ENCODE peak calls at places on chromosomes 5 and 9, in four cellular contexts. K is suprapubic skin, N is H1, F is HepG2. X is an unnamed sample.

GRCh38 chr5:138573949-138574670 is 1.1 kb downstream of the HSPA9 start:
- DNase-seq in N (no peak), F (no peak), K (no peak), X (no peak)

GRCh38 chr9:114225534-114226288 is 70.4 kb downstream of the COL27A1 start:
- DNase-seq in N (no peak), F (no peak), K (no peak), X (no peak)

GRCh38 chr9:135905380-135906282 is 1.7 kb downstream of the CAMSAP1 start:
- DNase-seq in K (no peak), N (no peak), F (no peak), X (peak)

GRCh38 chr9:126218726-126219125 is 107.9 kb upstream of the MVB12B start:
- DNase-seq in N (no peak), K (no peak), F (no peak), X (no peak)

GRCh38 chr5:129766798-129767197 is 18.9 kb downstream of the MINAR2 start:
- DNase-seq in K (no peak), F (no peak), N (no peak), X (no peak)

GRCh38 chr9:134029248-134030226 is 4.3 kb downstream of the BRD3OS start:
- DNase-seq in F (no peak), K (no peak), N (no peak), X (no peak)

GRCh38 chr9:132532171-132532570 is 50.2 kb upstream of the BARHL1 start:
- DNase-seq in N (no peak), K (no peak), F (no peak), X (no peak)

GRCh38 chr5:116772152-116772501 is 197.5 kb upstream of the SEMA6A start:
- DNase-seq in N (no peak), F (no peak), K (no peak), X (no peak)

GRCh38 chr5:144531191-144531590 is 360.5 kb downstream of the KCTD16 start:
- DNase-seq in N (no peak), F (no peak), K (no peak), X (no peak)

GRCh38 chr9:131484560-131485185 is 18.0 kb upstream of the POMT1 start:
- DNase-seq in F (no peak), K (peak), N (no peak), X (no peak)

GRCh38 chr5:136886623-136887022 is 521.3 kb upstream of the TRPC7 start:
- DNase-seq in F (no peak), K (no peak), N (no peak), X (no peak)

GRCh38 chr5:140966293-140967225 is at the start of gene PCDHAC2:
- DNase-seq in N (no peak), K (no peak), F (no peak), X (peak)

GRCh38 chr5:77630246-77631165 is 8.0 kb downstream of the OTP start:
- DNase-seq in F (peak), K (no peak), N (no peak), X (peak)
- TF ChIP-seq POLR2A in F (no peak), K (no peak), N (no peak), X (no peak)

GRCh38 chr9:14198544-14199510 is 115.1 kb downstream of the NFIB start:
- DNase-seq in K (peak), N (no peak), F (no peak), X (peak)
- TF ChIP-seq POLR2AphosphoS5 in K (no peak), N (no peak), F (no peak), X (peak)

DNA sequence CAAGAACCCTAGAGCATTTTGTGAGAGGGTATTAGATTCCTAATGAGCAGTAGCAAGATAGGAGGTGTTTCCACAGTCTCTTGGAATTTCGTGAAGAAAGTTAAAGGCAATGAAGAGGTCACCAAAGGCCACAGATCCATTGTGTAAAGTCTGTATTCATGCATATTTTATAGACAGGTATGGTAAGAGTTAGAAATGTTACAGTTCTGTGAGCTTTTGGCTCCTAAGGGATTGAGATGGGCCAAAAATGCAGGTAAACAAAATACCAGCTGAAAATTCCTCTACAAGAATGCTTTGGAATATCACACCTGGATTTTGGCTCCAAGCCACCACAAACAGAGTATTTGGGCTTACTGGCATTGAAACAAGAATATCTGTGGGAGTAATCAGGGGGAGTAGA is 47.4 kb upstream of the FST start:
- DNase-seq in K (no peak), F (peak), N (no peak), X (no peak)
- TF ChIP-seq EP300 in K (no peak), F (no peak), N (no peak), X (no peak)

GRCh38 chr5:151085517-151086031 is 4.7 kb upstream of the TNIP1 start:
- DNase-seq in F (no peak), N (no peak), K (peak), X (peak)

GRCh38 chr5:151087475-151087874 is 6.6 kb upstream of the TNIP1 start:
- DNase-seq in F (no peak), N (no peak), K (no peak), X (no peak)

GRCh38 chr5:151086192-151086869 is 5.5 kb upstream of the TNIP1 start:
- DNase-seq in K (no peak), N (no peak), F (no peak), X (no peak)

GRCh38 chr5:151084363-151084762 is 3.5 kb upstream of the TNIP1 start:
- DNase-seq in N (no peak), F (no peak), K (no peak), X (no peak)

DNA sequence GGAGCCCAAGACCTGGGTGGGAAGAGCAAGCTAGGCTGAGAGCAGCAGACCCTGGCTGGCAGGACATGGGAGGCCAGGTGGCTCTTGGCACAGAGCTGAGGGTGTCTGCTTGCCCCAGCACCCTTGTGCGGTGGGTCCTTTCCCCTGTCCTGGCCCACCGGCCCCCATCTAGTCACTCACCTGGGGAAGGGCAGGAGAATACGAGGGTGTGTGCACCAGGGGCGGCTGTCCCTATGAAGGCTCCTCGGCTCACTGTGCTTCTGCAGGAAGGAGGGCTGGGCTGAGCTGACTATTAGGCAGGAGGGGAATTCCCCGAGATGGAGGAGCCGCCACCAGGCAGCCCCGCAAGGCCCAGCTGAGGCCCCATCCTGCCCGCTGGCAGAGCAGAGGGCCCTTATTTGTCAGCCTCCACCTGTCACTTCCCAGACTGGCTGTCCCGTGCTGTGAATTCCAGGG is 6.1 kb upstream of the TNIP1 start:
- DNase-seq in F (no peak), K (no peak), N (no peak), X (peak)
- TF ChIP-seq POLR2A in F (no peak), K (no peak), N (no peak), X (no peak)

GRCh38 chr5:86909461-86909881 is 291.7 kb downstream of the COX7C start:
- DNase-seq in K (no peak), N (no peak), F (no peak), X (no peak)
- TF ChIP-seq POLR2AphosphoS5 in K (no peak), N (no peak), F (no peak), X (no peak)

DNA sequence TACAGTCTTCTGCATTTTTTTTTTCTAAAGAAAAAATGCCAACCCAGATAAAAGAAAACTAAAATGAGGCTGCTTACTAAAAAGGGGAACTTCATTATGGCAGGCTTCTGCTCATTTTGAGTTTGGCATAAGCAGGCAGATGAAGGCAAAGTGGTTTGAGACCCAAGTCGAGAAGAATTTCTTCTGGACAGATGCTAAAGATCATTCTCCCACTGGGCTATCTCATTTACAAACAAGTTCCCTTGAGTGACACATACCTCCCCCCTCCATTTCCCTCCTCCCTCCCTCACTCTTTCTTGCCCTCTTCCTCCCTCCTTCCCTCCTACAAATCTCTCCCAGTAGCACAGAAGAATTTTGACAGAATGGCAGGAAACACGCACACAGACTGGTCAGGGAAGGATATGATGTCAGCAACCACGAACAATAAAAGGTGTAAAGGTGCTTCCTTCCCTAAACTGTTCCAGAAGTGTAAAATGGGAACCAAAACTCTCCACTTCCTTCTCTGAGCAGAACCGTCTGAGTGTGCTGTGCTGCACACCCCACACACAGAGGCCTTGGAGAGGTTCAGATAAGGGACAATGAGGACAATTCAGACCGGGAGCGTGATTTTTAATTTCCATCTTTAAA is 55.9 kb downstream of the MEF2C start:
- DNase-seq in N (no peak), K (no peak), F (no peak), X (no peak)
- TF ChIP-seq EP300 in N (no peak), K (no peak), F (no peak), X (no peak)

GRCh38 chr9:120875954-120876841 is 790 bp downstream of the PHF19 start:
- DNase-seq in K (peak), F (peak), N (peak), X (peak)
- TF ChIP-seq POLR2A in K (no peak), F (peak), N (peak), X (no peak)

GRCh38 chr5:58666598-58667595 is 84.0 kb downstream of the RAB3C start:
- DNase-seq in F (no peak), K (no peak), N (no peak), X (no peak)
- TF ChIP-seq POLR2AphosphoS5 in F (no peak), K (no peak), N (no peak), X (no peak)

GRCh38 chr9:20225841-20226240 is 396.5 kb downstream of the MLLT3 start:
- DNase-seq in N (no peak), K (no peak), F (no peak), X (no peak)

GRCh38 chr9:20228096-20228495 is 394.2 kb downstream of the MLLT3 start:
- DNase-seq in N (no peak), K (no peak), F (no peak), X (no peak)

GRCh38 chr9:20227166-20227874 is 395.0 kb downstream of the MLLT3 start:
- DNase-seq in N (no peak), F (no peak), K (no peak), X (no peak)

GRCh38 chr9:20226345-20226744 is 396.0 kb downstream of the MLLT3 start:
- DNase-seq in N (no peak), F (no peak), K (no peak), X (no peak)

DNA sequence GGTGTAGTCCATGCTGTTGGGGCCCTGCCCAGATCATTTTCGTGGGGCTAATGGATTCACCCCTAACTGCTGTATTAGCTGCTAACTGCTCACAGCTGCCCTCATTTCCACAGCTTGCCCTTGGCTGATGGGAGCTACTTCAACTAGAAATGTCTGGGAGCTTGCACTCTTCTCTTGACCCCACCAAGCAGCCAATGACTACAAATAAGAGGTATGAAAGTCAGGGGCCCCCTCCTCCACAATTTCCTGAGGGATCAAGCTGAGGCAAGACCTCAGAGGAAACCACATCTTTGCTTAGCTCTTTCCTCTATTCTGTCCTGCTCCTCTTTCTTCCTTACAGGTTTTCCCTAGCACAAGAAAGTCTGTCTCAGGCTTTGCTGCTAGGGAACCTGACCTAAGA is 397.5 kb downstream of the MLLT3 start:
- DNase-seq in K (no peak), F (no peak), N (no peak), X (no peak)
- TF ChIP-seq EP300 in K (no peak), F (no peak), N (no peak), X (no peak)

DNA sequence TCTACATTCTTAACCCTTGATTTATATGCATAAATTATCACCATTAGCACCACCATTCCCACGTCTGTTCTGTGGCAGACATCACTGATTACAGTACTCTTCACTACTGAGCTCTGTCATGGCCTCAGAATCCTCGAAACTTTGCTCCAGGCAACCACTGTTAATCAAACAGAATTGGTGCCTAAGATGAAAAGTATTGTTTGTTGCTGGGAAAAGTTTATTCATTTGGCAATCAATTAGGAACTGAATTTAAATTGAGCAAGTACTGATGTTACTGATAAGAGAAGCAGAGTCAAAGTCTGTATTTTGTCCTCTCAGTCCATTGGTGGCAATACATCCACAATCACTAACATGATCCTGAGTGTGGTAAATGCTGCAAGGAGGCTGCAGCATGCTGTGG is 12.8 kb downstream of the SLC1A1 start:
- DNase-seq in F (no peak), N (no peak), K (no peak), X (no peak)
- TF ChIP-seq POLR2A in F (no peak), N (no peak), K (no peak), X (no peak)

X was measured in stomach.